ENCODE peak calls at places on chromosomes 16 and 17, in nine cellular contexts. One of them, this sample, is unnamed.

GRCh38 chr17:67992541-67993152 is 3.6 kb downstream of the C17orf58 start:
- DNase-seq in left ventricle myocardium inferior: no peak
- DNase-seq in stomach: no peak
- DNase-seq in uterus: no peak
- DNase-seq in CD8-positive, alpha-beta memory T cell: no peak
- DNase-seq in heart left ventricle: no peak
- DNase-seq in PC-3: peak; percentile 59
- DNase-seq in lower lobe of right lung: no peak
- DNase-seq in A549: no peak
- DNase-seq in this sample: no peak

GRCh38 chr17:44219126-44219635 is 294 bp downstream of the UBTF start:
- DNase-seq in PC-3: peak; percentile 82
- DNase-seq in left ventricle myocardium inferior: peak; percentile 72
- DNase-seq in CD8-positive, alpha-beta memory T cell: peak; percentile 59
- DNase-seq in heart left ventricle: peak; percentile 85
- DNase-seq in uterus: no peak
- DNase-seq in lower lobe of right lung: peak; percentile 81
- DNase-seq in A549: peak; percentile 74
- DNase-seq in stomach: peak; percentile 71
- DNase-seq in this sample: peak; percentile 48

GRCh38 chr16:50269061-50269705 is 2.8 kb downstream of the ADCY7 start:
- DNase-seq in left ventricle myocardium inferior: no peak
- DNase-seq in heart left ventricle: peak; percentile 38
- DNase-seq in uterus: no peak
- DNase-seq in A549: no peak
- DNase-seq in lower lobe of right lung: no peak
- DNase-seq in PC-3: no peak
- DNase-seq in CD8-positive, alpha-beta memory T cell: no peak
- DNase-seq in stomach: no peak
- DNase-seq in this sample: no peak

GRCh38 chr16:69111216-69111615 is 5.8 kb downstream of the HAS3 start:
- DNase-seq in heart left ventricle: no peak
- DNase-seq in left ventricle myocardium inferior: no peak
- DNase-seq in uterus: no peak
- DNase-seq in stomach: no peak
- DNase-seq in PC-3: no peak
- DNase-seq in A549: no peak
- DNase-seq in CD8-positive, alpha-beta memory T cell: no peak
- DNase-seq in lower lobe of right lung: no peak
- DNase-seq in this sample: no peak

GRCh38 chr16:79071424-79071823 is 529.1 kb downstream of the MAF start:
- DNase-seq in PC-3: no peak
- DNase-seq in CD8-positive, alpha-beta memory T cell: no peak
- DNase-seq in A549: no peak
- DNase-seq in stomach: no peak
- DNase-seq in heart left ventricle: no peak
- DNase-seq in left ventricle myocardium inferior: no peak
- DNase-seq in lower lobe of right lung: no peak
- DNase-seq in uterus: peak; percentile 55
- DNase-seq in this sample: no peak

GRCh38 chr16:14028207-14028606 is 42.9 kb upstream of the MRTFB start:
- DNase-seq in heart left ventricle: no peak
- DNase-seq in lower lobe of right lung: no peak
- DNase-seq in stomach: no peak
- DNase-seq in uterus: no peak
- DNase-seq in left ventricle myocardium inferior: no peak
- DNase-seq in CD8-positive, alpha-beta memory T cell: no peak
- DNase-seq in A549: no peak
- DNase-seq in PC-3: no peak
- DNase-seq in this sample: no peak

GRCh38 chr16:86680137-86680536 is 101.8 kb downstream of the FOXL1 start:
- DNase-seq in heart left ventricle: no peak
- DNase-seq in lower lobe of right lung: no peak
- DNase-seq in uterus: no peak
- DNase-seq in CD8-positive, alpha-beta memory T cell: no peak
- DNase-seq in PC-3: peak; percentile 16
- DNase-seq in A549: no peak
- DNase-seq in stomach: no peak
- DNase-seq in left ventricle myocardium inferior: peak; percentile 44
- DNase-seq in this sample: no peak

GRCh38 chr16:88995194-88995593 is 18.2 kb upstream of the CBFA2T3 start:
- DNase-seq in CD8-positive, alpha-beta memory T cell: no peak
- DNase-seq in A549: no peak
- DNase-seq in PC-3: no peak
- DNase-seq in uterus: no peak
- DNase-seq in stomach: no peak
- DNase-seq in left ventricle myocardium inferior: no peak
- DNase-seq in lower lobe of right lung: no peak
- DNase-seq in heart left ventricle: no peak
- DNase-seq in this sample: no peak

GRCh38 chr17:69404398-69404797 is 10.1 kb upstream of the MAP2K6 start:
- DNase-seq in CD8-positive, alpha-beta memory T cell: no peak
- DNase-seq in heart left ventricle: no peak
- DNase-seq in PC-3: peak; percentile 74
- DNase-seq in lower lobe of right lung: no peak
- DNase-seq in stomach: no peak
- DNase-seq in A549: no peak
- DNase-seq in left ventricle myocardium inferior: no peak
- DNase-seq in uterus: no peak
- DNase-seq in this sample: no peak

GRCh38 chr17:1379208-1379929 is 20.7 kb downstream of the YWHAE start:
- DNase-seq in stomach: no peak
- DNase-seq in PC-3: no peak
- DNase-seq in A549: no peak
- DNase-seq in left ventricle myocardium inferior: no peak
- DNase-seq in CD8-positive, alpha-beta memory T cell: no peak
- DNase-seq in uterus: no peak
- DNase-seq in heart left ventricle: no peak
- DNase-seq in lower lobe of right lung: no peak
- DNase-seq in this sample: no peak

GRCh38 chr17:1379930-1380313 is 20.1 kb downstream of the YWHAE start:
- DNase-seq in uterus: no peak
- DNase-seq in lower lobe of right lung: no peak
- DNase-seq in A549: no peak
- DNase-seq in stomach: no peak
- DNase-seq in heart left ventricle: no peak
- DNase-seq in left ventricle myocardium inferior: no peak
- DNase-seq in PC-3: no peak
- DNase-seq in CD8-positive, alpha-beta memory T cell: no peak
- DNase-seq in this sample: no peak

GRCh38 chr17:1375615-1376014 is 24.4 kb downstream of the YWHAE start:
- DNase-seq in CD8-positive, alpha-beta memory T cell: no peak
- DNase-seq in lower lobe of right lung: no peak
- DNase-seq in left ventricle myocardium inferior: no peak
- DNase-seq in PC-3: no peak
- DNase-seq in stomach: no peak
- DNase-seq in heart left ventricle: no peak
- DNase-seq in A549: no peak
- DNase-seq in uterus: no peak
- DNase-seq in this sample: no peak

GRCh38 chr17:1376061-1376460 is 24.0 kb downstream of the YWHAE start:
- DNase-seq in stomach: no peak
- DNase-seq in left ventricle myocardium inferior: no peak
- DNase-seq in uterus: no peak
- DNase-seq in lower lobe of right lung: no peak
- DNase-seq in CD8-positive, alpha-beta memory T cell: no peak
- DNase-seq in A549: no peak
- DNase-seq in heart left ventricle: no peak
- DNase-seq in PC-3: no peak
- DNase-seq in this sample: no peak

DNA sequence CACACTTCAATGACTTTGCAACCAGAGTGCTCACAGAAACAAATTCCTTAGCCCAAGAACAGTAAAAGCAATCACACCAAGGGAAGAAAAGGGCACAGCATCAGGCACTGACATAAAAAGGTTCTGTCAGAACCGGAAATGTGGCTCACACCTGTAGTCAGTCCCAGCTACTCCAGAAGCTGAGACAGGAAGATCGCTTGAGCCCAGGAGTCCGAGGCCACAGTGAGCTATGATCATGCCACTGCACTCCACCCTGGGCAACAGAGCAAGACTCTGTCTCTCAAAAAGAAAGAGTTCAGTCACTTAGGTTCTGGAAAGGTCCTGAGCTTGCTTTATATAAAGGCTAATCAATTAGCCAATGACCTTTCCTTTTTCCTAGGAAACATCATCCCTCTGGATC is 22.7 kb downstream of the YWHAE start:
- DNase-seq in left ventricle myocardium inferior: no peak
- DNase-seq in CD8-positive, alpha-beta memory T cell: no peak
- DNase-seq in heart left ventricle: no peak
- DNase-seq in PC-3: no peak
- DNase-seq in A549: no peak
- DNase-seq in lower lobe of right lung: no peak
- DNase-seq in uterus: no peak
- DNase-seq in stomach: no peak
- DNase-seq in this sample: no peak
- H3K4me1 ChIP-seq in left ventricle myocardium inferior: peaks cover 100% of the 10 kb centered on the region
- H3K4me1 ChIP-seq in CD8-positive, alpha-beta memory T cell: peaks cover 87% of the 10 kb centered on the region
- H3K4me1 ChIP-seq in heart left ventricle: peaks cover 90% of the 10 kb centered on the region
- H3K4me1 ChIP-seq in PC-3: peaks cover 4% of the 10 kb centered on the region
- H3K4me1 ChIP-seq in A549: peaks cover 59% of the 10 kb centered on the region
- H3K4me1 ChIP-seq in lower lobe of right lung: peaks cover 95% of the 10 kb centered on the region
- H3K4me1 ChIP-seq in uterus: peaks cover 41% of the 10 kb centered on the region
- H3K4me1 ChIP-seq in stomach: peaks cover 91% of the 10 kb centered on the region
- H3K4me1 ChIP-seq in this sample: no peaks in the 10 kb centered on the region

GRCh38 chr16:84371553-84371865 is 3.2 kb downstream of the ATP2C2 start:
- DNase-seq in heart left ventricle: no peak
- DNase-seq in lower lobe of right lung: no peak
- DNase-seq in stomach: no peak
- DNase-seq in CD8-positive, alpha-beta memory T cell: no peak
- DNase-seq in PC-3: no peak
- DNase-seq in left ventricle myocardium inferior: no peak
- DNase-seq in A549: no peak
- DNase-seq in uterus: no peak
- DNase-seq in this sample: no peak
- H3K27ac ChIP-seq in heart left ventricle: no peak overlapping the region
- H3K27ac ChIP-seq in lower lobe of right lung: no peak overlapping the region
- H3K27ac ChIP-seq in stomach: no peak overlapping the region
- H3K27ac ChIP-seq in CD8-positive, alpha-beta memory T cell: no peak overlapping the region
- H3K27ac ChIP-seq in PC-3: peak overlapping the region; percentile 94
- H3K27ac ChIP-seq in left ventricle myocardium inferior: no peak overlapping the region
- H3K27ac ChIP-seq in A549: no peak overlapping the region
- H3K27ac ChIP-seq in uterus: no peak overlapping the region
- H3K27ac ChIP-seq in this sample: no peak overlapping the region

GRCh38 chr17:32356378-32356743 is 6.4 kb downstream of the ZNF207 start:
- DNase-seq in PC-3: no peak
- DNase-seq in stomach: no peak
- DNase-seq in lower lobe of right lung: no peak
- DNase-seq in A549: no peak
- DNase-seq in heart left ventricle: no peak
- DNase-seq in CD8-positive, alpha-beta memory T cell: no peak
- DNase-seq in left ventricle myocardium inferior: no peak
- DNase-seq in uterus: no peak
- DNase-seq in this sample: no peak

GRCh38 chr17:32361270-32361669 is 11.3 kb downstream of the ZNF207 start:
- DNase-seq in CD8-positive, alpha-beta memory T cell: no peak
- DNase-seq in left ventricle myocardium inferior: no peak
- DNase-seq in uterus: no peak
- DNase-seq in A549: no peak
- DNase-seq in heart left ventricle: no peak
- DNase-seq in lower lobe of right lung: no peak
- DNase-seq in PC-3: no peak
- DNase-seq in stomach: no peak
- DNase-seq in this sample: no peak

GRCh38 chr17:32356750-32357149 is 6.8 kb downstream of the ZNF207 start:
- DNase-seq in heart left ventricle: no peak
- DNase-seq in left ventricle myocardium inferior: no peak
- DNase-seq in PC-3: no peak
- DNase-seq in A549: no peak
- DNase-seq in stomach: no peak
- DNase-seq in uterus: no peak
- DNase-seq in lower lobe of right lung: no peak
- DNase-seq in CD8-positive, alpha-beta memory T cell: no peak
- DNase-seq in this sample: peak; percentile 10

GRCh38 chr17:32355649-32356377 is 5.9 kb downstream of the ZNF207 start:
- DNase-seq in PC-3: no peak
- DNase-seq in A549: no peak
- DNase-seq in left ventricle myocardium inferior: no peak
- DNase-seq in stomach: no peak
- DNase-seq in lower lobe of right lung: no peak
- DNase-seq in heart left ventricle: no peak
- DNase-seq in CD8-positive, alpha-beta memory T cell: no peak
- DNase-seq in uterus: no peak
- DNase-seq in this sample: no peak

DNA sequence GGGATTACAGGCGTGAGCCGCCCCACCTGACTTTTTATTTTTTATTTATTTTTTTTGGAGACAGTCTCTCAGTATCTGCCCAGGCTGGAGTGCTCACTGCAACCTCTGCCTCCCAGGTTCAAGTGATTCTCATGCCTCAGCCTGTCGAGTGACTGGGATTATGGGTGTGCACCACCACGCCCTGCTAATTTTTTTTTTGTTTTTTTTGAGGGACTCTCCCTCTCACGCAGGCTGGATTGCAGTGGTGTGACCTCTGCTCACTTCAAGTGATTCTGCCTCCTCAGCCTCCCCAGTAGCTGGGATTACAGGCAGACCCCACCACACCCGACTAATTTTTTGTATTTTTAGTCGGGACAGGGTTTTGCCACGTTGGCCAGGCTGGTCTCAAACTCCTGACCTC is 7.7 kb downstream of the ZNF207 start:
- DNase-seq in PC-3: no peak
- DNase-seq in CD8-positive, alpha-beta memory T cell: no peak
- DNase-seq in stomach: no peak
- DNase-seq in A549: no peak
- DNase-seq in uterus: no peak
- DNase-seq in heart left ventricle: no peak
- DNase-seq in lower lobe of right lung: no peak
- DNase-seq in left ventricle myocardium inferior: no peak
- DNase-seq in this sample: no peak
- H3K4me1 ChIP-seq in PC-3: peaks cover 9% of the 10 kb centered on the region
- H3K4me1 ChIP-seq in CD8-positive, alpha-beta memory T cell: peaks cover 55% of the 10 kb centered on the region
- H3K4me1 ChIP-seq in stomach: peaks cover 32% of the 10 kb centered on the region
- H3K4me1 ChIP-seq in A549: peaks cover 48% of the 10 kb centered on the region
- H3K4me1 ChIP-seq in uterus: peaks cover 16% of the 10 kb centered on the region
- H3K4me1 ChIP-seq in heart left ventricle: peaks cover 54% of the 10 kb centered on the region
- H3K4me1 ChIP-seq in lower lobe of right lung: peaks cover 53% of the 10 kb centered on the region
- H3K4me1 ChIP-seq in left ventricle myocardium inferior: peaks cover 85% of the 10 kb centered on the region
- H3K4me1 ChIP-seq in this sample: peaks cover 36% of the 10 kb centered on the region

DNA sequence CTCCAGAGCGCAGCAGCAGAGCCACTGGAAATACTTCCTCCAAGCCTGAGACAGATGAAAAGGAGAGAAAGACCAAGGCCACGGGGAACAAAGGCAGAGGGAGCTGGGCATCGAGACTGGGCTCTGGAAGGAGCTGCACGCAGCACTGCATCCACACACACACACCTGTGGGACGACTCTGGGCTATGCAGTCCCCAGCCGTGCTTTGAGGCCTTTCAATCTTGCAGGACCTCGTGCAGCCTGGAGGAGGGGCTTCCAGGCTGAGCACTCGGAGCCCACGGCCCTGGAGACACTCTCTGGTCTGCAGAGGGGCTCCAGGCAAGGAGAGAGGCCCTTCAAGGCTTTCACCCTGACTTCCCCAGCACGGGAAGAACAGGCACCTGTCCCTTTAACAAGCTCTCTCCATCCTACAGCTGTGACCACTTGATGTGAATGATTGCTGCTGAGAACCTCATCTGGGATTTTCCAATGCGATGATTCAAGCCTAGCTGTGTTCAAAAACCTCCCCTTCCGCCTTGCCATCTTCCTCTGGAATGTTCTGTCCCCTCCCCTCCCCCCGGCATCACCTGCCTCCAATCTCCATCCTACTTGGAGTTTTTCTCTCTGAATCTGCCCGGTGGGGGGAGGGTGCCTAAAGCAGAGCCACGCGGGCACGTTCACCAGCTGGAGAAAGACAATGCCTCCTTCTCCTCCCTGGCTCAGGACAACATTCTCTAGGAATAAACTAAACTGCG is 37.5 kb downstream of the RBFOX3 start:
- DNase-seq in uterus: no peak
- DNase-seq in CD8-positive, alpha-beta memory T cell: no peak
- DNase-seq in heart left ventricle: no peak
- DNase-seq in PC-3: peak; percentile 16
- DNase-seq in stomach: no peak
- DNase-seq in lower lobe of right lung: peak; percentile 29
- DNase-seq in left ventricle myocardium inferior: no peak
- DNase-seq in A549: no peak
- DNase-seq in this sample: no peak
- H3K27ac ChIP-seq in uterus: no peak overlapping the region
- H3K27ac ChIP-seq in CD8-positive, alpha-beta memory T cell: no peak overlapping the region
- H3K27ac ChIP-seq in heart left ventricle: no peak overlapping the region
- H3K27ac ChIP-seq in PC-3: no peak overlapping the region
- H3K27ac ChIP-seq in stomach: no peak overlapping the region
- H3K27ac ChIP-seq in lower lobe of right lung: no peak overlapping the region
- H3K27ac ChIP-seq in left ventricle myocardium inferior: no peak overlapping the region
- H3K27ac ChIP-seq in A549: peak overlapping the region; percentile 50
- H3K27ac ChIP-seq in this sample: no peak overlapping the region